ENCODE peak calls at places on chromosomes 3 and 15, in five cellular contexts. T is lung, L is SK-N-SH, Q is kidney, Z is GM23248. U is an unnamed sample.

GRCh38 chr3:169552533-169552932 is 111.0 kb downstream of the MECOM start:
- DNase-seq in L (no peak), T (no peak), Q (no peak), Z (no peak), U (no peak)

GRCh38 chr3:108959017-108959416 is 5.3 kb upstream of the GUCA1C start:
- DNase-seq in T (no peak), Q (no peak), Z (peak), L (no peak), U (no peak)

GRCh38 chr3:4350789-4351163 is 47.6 kb downstream of the SETMAR start:
- DNase-seq in Z (peak), L (peak), T (no peak), Q (no peak), U (no peak)

GRCh38 chr3:18301781-18302180 is 123.4 kb downstream of the SATB1 start:
- DNase-seq in T (no peak), Z (no peak), L (no peak), Q (no peak), U (no peak)

GRCh38 chr3:41202075-41202833 is 2.9 kb downstream of the CTNNB1 start:
- DNase-seq in T (no peak), Q (no peak), Z (no peak), L (no peak), U (no peak)

GRCh38 chr3:124201786-124202185 is 209.9 kb upstream of the ROPN1 start:
- DNase-seq in Q (no peak), L (peak), Z (no peak), T (no peak), U (no peak)

GRCh38 chr3:168341965-168342719 is 246.4 kb upstream of the GOLIM4 start:
- DNase-seq in L (no peak), Z (no peak), Q (no peak), T (no peak), U (no peak)

GRCh38 chr15:80778964-80779657 is at the start of gene CEMIP:
- DNase-seq in T (peak), L (peak), Q (peak), Z (peak), U (no peak)

GRCh38 chr3:160486459-160486869 is 36.9 kb upstream of the TRIM59 start:
- DNase-seq in L (peak), Z (peak), Q (no peak), T (no peak), U (no peak)

GRCh38 chr3:147411235-147411607 is 2.1 kb downstream of the ZIC1 start:
- DNase-seq in Z (peak), L (no peak), T (peak), Q (no peak), U (no peak)

GRCh38 chr15:36947035-36947719 is 153.2 kb downstream of the MEIS2 start:
- DNase-seq in Q (no peak), L (no peak), Z (no peak), T (no peak), U (no peak)

GRCh38 chr3:129606522-129607390 is at the start of gene PLXND1:
- DNase-seq in T (peak), Q (peak), Z (peak), L (peak), U (no peak)

GRCh38 chr15:50873935-50874353 is 34.5 kb upstream of the AP4E1 start:
- DNase-seq in L (no peak), Z (no peak), T (no peak), Q (no peak), U (no peak)

GRCh38 chr15:23954931-23955330 is 267.8 kb upstream of the NDN start:
- DNase-seq in T (no peak), Z (no peak), L (no peak), Q (peak), U (no peak)

GRCh38 chr15:57031082-57031481 is 112.6 kb downstream of the TCF12 start:
- DNase-seq in T (no peak), L (no peak), Q (no peak), Z (no peak), U (no peak)

GRCh38 chr15:35626984-35627383 is 81.0 kb upstream of the DPH6 start:
- DNase-seq in Q (no peak), L (no peak), T (no peak), Z (no peak), U (no peak)

GRCh38 chr15:90348456-90348855 is 3.6 kb upstream of the ZNF774 start:
- DNase-seq in T (no peak), L (no peak), Q (no peak), Z (no peak), U (no peak)

GRCh38 chr15:84750583-84751092 is 2.2 kb downstream of the ZNF592 start:
- DNase-seq in Q (no peak), T (no peak), L (no peak), Z (no peak), U (no peak)

GRCh38 chr15:29612701-29613100 is 209.6 kb downstream of the TJP1 start:
- DNase-seq in T (no peak), L (no peak), Q (no peak), Z (peak), U (no peak)

GRCh38 chr15:25668901-25669300 is 194.2 kb downstream of the ATP10A start:
- DNase-seq in L (no peak), Z (no peak), T (no peak), Q (no peak), U (no peak)

GRCh38 chr15:25667829-25668228 is 195.3 kb downstream of the ATP10A start:
- DNase-seq in L (no peak), Z (no peak), T (no peak), Q (no peak), U (no peak)

GRCh38 chr15:25671132-25671531 is 192.0 kb downstream of the ATP10A start:
- DNase-seq in L (no peak), T (no peak), Z (peak), Q (no peak), U (no peak)

GRCh38 chr15:25668236-25668635 is 194.9 kb downstream of the ATP10A start:
- DNase-seq in Q (no peak), Z (no peak), T (no peak), L (no peak), U (no peak)

DNA sequence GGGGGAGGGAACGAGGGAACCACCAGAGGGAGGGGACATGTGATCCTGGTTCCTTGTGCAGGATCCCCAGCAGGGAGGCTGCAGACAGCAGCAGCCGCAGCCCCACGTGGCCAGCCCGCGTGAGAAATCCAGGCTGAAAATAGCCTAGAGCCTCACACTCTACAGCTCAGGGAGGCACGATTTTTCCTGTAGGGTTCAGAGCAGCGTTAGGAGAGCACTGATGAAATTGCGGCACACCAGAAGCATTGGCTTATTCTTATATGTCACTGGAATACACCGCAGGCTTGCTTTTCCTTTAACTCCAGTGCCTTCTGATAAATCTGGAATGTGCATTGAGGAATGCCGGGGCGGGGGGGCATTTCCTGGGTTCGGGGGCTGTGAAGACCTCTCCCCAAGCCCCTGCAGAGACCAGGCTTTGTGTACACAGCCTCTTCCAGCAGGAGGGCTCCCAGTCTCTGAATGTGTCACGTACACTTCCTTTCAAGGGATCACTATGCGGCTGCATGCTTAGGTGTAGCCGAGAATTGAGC is 193.0 kb downstream of the ATP10A start:
- DNase-seq in T (peak), Q (peak), Z (peak), L (peak), U (no peak)
- H3K4me3 ChIP-seq in T (no peak), Q (no peak), Z (peak), L (no peak), U (no peak)

DNA sequence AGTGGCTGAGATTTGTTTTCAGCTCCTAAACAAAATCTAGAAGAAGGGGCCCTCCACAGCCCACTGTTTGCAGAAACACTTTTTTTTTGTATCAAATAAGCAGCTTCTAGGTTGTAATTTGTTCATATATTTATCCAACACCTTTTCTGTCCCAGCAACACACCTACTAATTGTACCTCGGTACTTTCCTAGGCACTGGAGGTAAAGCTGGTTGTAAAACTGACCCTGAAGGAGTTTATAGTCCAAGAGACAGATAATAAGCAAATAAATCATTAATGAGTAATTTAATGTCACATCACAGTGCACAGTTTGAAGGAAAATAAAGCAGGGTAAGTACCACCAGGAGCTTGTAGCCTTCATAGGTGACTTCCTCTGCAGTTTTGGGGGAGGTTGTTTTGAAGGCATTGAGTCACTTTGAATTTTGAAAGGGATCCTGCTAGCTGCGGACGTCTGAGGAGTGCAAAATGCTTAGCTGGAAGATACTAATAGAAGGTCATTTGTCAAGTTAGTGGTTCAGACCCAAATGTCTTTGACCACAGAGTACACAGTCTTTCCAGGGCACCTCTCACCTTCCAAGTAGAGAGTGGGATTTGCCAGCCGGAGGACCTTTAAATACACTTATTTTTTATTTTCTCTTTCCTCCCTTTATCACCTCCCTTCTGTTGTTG is 53.7 kb downstream of the CMSS1 start:
- DNase-seq in Q (no peak), L (no peak), Z (peak), T (no peak), U (no peak)
- H3K4me3 ChIP-seq in Q (no peak), L (peak), Z (peak), T (no peak), U (peak)

GRCh38 chr15:64981812-64982431 is 7.8 kb downstream of the SPG21 start:
- DNase-seq in Q (no peak), L (no peak), Z (no peak), T (no peak), U (no peak)

GRCh38 chr15:64975390-64975789 is 14.3 kb downstream of the SPG21 start:
- DNase-seq in T (no peak), Q (no peak), Z (peak), L (no peak), U (no peak)

GRCh38 chr15:64982472-64982871 is 7.2 kb downstream of the SPG21 start:
- DNase-seq in Q (no peak), Z (peak), T (no peak), L (peak), U (no peak)

DNA sequence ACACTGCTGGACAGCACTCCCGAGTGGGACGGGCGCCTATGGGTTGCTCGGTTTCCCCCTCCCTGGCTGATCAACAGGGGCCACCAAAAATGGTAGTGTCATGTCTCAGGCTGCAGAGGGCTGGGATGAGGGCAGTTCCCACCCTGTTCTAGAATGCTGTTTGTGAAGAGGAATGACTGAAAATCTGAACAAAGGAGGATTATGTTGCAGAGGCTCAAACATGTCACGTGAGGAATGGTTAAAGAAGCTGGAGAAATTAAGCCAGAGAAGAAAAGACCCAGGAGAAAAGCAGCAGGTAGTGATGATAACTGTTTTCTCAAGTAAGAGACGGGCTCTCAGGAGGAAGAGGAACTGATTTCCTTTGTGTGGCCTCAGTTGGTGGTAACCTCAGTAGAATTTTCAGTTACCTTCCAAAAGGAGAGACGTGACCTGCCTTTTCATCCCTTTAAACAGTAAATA is 10.4 kb downstream of the SPG21 start:
- DNase-seq in Q (no peak), L (no peak), Z (no peak), T (no peak), U (no peak)
- H3K4me3 ChIP-seq in Q (no peak), L (no peak), Z (no peak), T (no peak), U (no peak)

DNA sequence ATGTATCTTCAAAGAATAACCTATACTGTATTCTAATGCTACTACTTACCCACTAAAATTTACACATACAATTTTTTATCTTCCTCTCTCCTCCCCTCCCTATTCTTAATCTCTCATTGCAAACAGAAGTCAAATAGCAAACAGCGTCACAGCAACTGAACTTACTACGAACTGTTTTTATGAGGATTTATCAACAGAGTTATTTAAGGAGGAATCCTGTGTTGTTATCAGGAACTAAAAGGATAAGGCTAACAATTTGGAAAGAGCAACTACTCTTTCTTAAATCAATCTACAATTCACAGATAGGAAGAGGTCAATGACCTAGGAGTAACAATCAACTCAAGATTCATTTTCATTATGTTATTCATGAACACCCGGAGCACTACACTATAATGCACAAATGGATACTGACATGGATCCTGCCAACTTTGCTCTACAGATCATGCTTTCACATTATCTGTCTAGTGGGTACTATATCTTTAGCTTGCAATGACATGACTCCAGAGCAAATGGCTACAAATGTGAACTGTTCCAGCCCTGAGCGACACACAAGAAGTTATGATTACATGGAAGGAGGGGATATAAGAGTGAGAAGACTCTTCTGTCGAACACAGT is 971 bp downstream of the FGF7 start:
- DNase-seq in Z (peak), Q (no peak), T (no peak), L (no peak), U (no peak)
- H3K4me3 ChIP-seq in Z (peak), Q (peak), T (peak), L (no peak), U (peak)

GRCh38 chr3:188947401-188947982 is 224.3 kb upstream of the TPRG1 start:
- DNase-seq in Z (peak), T (peak), L (peak), Q (peak), U (no peak)

GRCh38 chr3:188947983-188948657 is 223.7 kb upstream of the TPRG1 start:
- DNase-seq in Q (peak), Z (peak), T (peak), L (peak), U (no peak)

GRCh38 chr3:188946351-188946750 is 225.4 kb upstream of the TPRG1 start:
- DNase-seq in T (no peak), Q (no peak), L (no peak), Z (no peak), U (no peak)

GRCh38 chr3:188948658-188949400 is 222.9 kb upstream of the TPRG1 start:
- DNase-seq in L (no peak), Q (no peak), T (no peak), Z (peak), U (no peak)

GRCh38 chr3:188946837-188947236 is 224.9 kb upstream of the TPRG1 start:
- DNase-seq in Q (no peak), Z (peak), T (no peak), L (no peak), U (no peak)
- H3K4me3 ChIP-seq in Q (peak), Z (no peak), T (no peak), L (peak), U (peak)

GRCh38 chr3:51500632-51501131 is 867 bp upstream of the DCAF1 start:
- DNase-seq in Z (no peak), T (peak), L (no peak), Q (peak), U (no peak)
- H3K4me3 ChIP-seq in Z (peak), T (no peak), L (peak), Q (peak), U (peak)

GRCh38 chr15:100944237-100944875 is 25.2 kb downstream of the LRRK1 start:
- DNase-seq in Z (peak), Q (no peak), T (no peak), L (no peak), U (no peak)
- H3K4me3 ChIP-seq in Z (peak), Q (no peak), T (no peak), L (no peak), U (no peak)

DNA sequence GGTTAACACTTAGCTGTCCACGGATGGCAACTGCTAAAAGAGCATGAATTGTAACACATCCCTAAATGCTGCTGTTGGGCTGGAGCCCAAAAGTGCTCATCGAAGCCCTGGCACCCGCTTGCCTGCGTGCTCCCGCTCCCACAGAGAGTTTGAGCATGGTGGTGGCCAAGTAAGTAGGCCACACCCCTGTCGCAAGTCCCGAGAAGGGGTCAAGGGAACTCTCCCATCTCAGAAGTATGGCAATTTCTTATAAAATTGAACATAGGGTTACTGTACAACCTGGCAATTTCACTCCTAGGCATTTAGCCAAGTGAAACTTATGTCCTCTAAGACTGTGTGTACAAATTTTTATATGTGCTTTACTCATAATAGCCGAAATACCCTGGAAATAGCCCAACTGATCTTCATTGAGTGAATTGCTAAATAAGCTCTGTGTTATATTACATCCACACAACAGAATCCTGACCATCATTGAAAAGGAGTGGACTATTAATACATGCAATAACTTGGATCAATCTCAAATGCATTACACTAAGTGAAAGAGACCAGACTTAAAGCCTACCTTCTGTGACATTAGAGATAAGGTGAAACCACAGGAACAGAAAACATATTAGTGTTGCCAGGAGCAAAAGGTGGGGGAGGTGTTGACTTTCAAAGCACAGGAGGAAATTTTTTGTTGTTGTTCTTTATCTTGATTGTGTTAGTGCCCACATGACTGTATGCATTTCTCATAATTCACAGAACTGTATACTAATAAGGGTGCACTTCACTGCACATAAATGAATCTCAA is 1.5 kb upstream of the GCSAM start:
- DNase-seq in Z (no peak), Q (no peak), L (peak), T (no peak), U (no peak)
- H3K4me3 ChIP-seq in Z (no peak), Q (no peak), L (no peak), T (no peak), U (no peak)

DNA sequence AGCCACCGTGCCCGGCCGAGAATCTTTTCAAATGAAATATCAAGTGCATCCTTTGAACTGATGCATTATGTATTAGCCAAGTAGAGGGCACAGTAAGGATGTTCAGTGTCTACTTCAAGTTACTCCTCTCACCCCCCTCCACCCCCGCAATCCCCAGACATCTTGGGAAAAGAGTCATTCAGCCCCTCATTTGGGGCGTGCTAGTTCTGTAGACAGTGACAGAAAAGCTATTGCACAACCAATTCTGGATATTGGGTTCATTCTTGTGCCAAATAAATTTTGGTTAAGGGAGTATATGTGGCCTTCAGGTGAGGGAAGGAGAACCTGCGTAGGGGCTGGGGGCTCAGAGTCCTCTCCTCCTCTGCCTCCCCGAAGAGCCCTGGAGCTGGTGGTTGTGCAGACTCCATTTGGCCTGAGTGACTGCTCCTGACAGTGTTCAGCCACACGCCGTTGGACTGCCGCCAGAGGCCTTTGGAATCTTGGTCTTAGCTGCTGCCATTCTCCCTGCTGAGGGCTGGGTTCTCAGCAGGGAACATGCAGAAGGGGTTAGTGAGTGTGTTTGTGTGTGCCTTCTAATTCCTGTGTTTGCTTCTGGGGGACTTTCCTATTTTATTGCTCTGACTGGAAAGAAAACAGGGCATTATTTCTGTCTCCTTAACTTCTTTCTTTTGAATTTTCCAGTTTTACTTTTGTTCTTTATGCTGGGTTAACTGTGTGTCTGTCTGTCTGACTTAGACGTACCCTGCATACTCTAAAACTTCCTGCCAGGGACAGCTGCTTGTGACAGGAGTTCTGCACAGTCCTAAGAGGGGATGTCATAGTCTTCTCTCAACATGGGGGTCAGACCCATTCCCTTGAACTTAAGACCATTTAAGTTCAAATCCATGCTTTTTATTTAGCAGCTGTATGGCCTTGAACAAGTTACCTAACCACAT is 21.0 kb downstream of the RARB start:
- DNase-seq in Q (peak), Z (peak), L (peak), T (peak), U (no peak)
- H3K4me3 ChIP-seq in Q (no peak), Z (no peak), L (no peak), T (no peak), U (no peak)